ENCODE peak calls at places on chromosomes 13 and 19, in six cellular contexts. One of them, this sample, is unnamed.

GRCh38 chr13:102402292-102402691 is 444 bp upstream of the FGF14 start:
- DNase-seq in Caco-2: no peak
- DNase-seq in spleen: no peak
- DNase-seq in SK-N-SH: peak; percentile 88
- DNase-seq in neural progenitor cell: peak; percentile 91
- DNase-seq in foreskin keratinocyte: peak; percentile 25
- DNase-seq in this sample: peak; percentile 31

GRCh38 chr13:29081036-29081435 is 260.9 kb downstream of the MTUS2 start:
- DNase-seq in Caco-2: no peak
- DNase-seq in spleen: no peak
- DNase-seq in SK-N-SH: no peak
- DNase-seq in neural progenitor cell: no peak
- DNase-seq in foreskin keratinocyte: no peak
- DNase-seq in this sample: no peak

GRCh38 chr13:42075517-42075916 is 27.1 kb downstream of the DGKH start:
- DNase-seq in Caco-2: no peak
- DNase-seq in spleen: no peak
- DNase-seq in SK-N-SH: no peak
- DNase-seq in neural progenitor cell: no peak
- DNase-seq in foreskin keratinocyte: no peak
- DNase-seq in this sample: no peak

GRCh38 chr19:42074513-42075363 is 1.2 kb upstream of the ZNF574 start:
- DNase-seq in Caco-2: peak; percentile 53
- DNase-seq in spleen: peak; percentile 83
- DNase-seq in SK-N-SH: peak; percentile 59
- DNase-seq in neural progenitor cell: no peak
- DNase-seq in foreskin keratinocyte: no peak
- DNase-seq in this sample: no peak

GRCh38 chr19:53101518-53101917 is 1.7 kb downstream of the ZNF160 start:
- DNase-seq in Caco-2: no peak
- DNase-seq in spleen: no peak
- DNase-seq in SK-N-SH: peak; percentile 34
- DNase-seq in neural progenitor cell: no peak
- DNase-seq in foreskin keratinocyte: no peak
- DNase-seq in this sample: no peak

GRCh38 chr19:12779162-12779993 is 4.0 kb upstream of the HOOK2 start:
- DNase-seq in Caco-2: no peak
- DNase-seq in spleen: peak; percentile 83
- DNase-seq in SK-N-SH: peak; percentile 76
- DNase-seq in neural progenitor cell: peak; percentile 45
- DNase-seq in foreskin keratinocyte: peak; percentile 25
- DNase-seq in this sample: no peak

GRCh38 chr13:113740661-113741060 is 18.4 kb upstream of the TMEM255B start:
- DNase-seq in Caco-2: no peak
- DNase-seq in spleen: peak; percentile 69
- DNase-seq in SK-N-SH: no peak
- DNase-seq in neural progenitor cell: no peak
- DNase-seq in foreskin keratinocyte: no peak
- DNase-seq in this sample: no peak

GRCh38 chr19:46488551-46488950 is 7.1 kb downstream of the PNMA8B start:
- DNase-seq in Caco-2: no peak
- DNase-seq in spleen: no peak
- DNase-seq in SK-N-SH: no peak
- DNase-seq in neural progenitor cell: no peak
- DNase-seq in foreskin keratinocyte: no peak
- DNase-seq in this sample: no peak

GRCh38 chr19:58002384-58003152 is at the start of gene ZNF606:
- DNase-seq in Caco-2: peak; percentile 90
- DNase-seq in spleen: peak; percentile 97
- DNase-seq in SK-N-SH: peak; percentile 94
- DNase-seq in neural progenitor cell: peak; percentile 96
- DNase-seq in foreskin keratinocyte: peak; percentile 82
- DNase-seq in this sample: peak; percentile 89

GRCh38 chr13:50519866-50520265 is 323.6 kb downstream of the DLEU7 start:
- DNase-seq in Caco-2: no peak
- DNase-seq in spleen: no peak
- DNase-seq in SK-N-SH: no peak
- DNase-seq in neural progenitor cell: no peak
- DNase-seq in foreskin keratinocyte: no peak
- DNase-seq in this sample: no peak

GRCh38 chr19:39590265-39590664 is 12.1 kb upstream of the LGALS13 start:
- DNase-seq in Caco-2: peak; percentile 14
- DNase-seq in spleen: no peak
- DNase-seq in SK-N-SH: no peak
- DNase-seq in neural progenitor cell: peak; percentile 66
- DNase-seq in foreskin keratinocyte: no peak
- DNase-seq in this sample: no peak

GRCh38 chr13:80345771-80346510 is 5.0 kb upstream of the SPRY2 start:
- DNase-seq in Caco-2: no peak
- DNase-seq in spleen: no peak
- DNase-seq in SK-N-SH: no peak
- DNase-seq in neural progenitor cell: no peak
- DNase-seq in foreskin keratinocyte: no peak
- DNase-seq in this sample: no peak

GRCh38 chr13:60617863-60618733 is 221.1 kb downstream of the TDRD3 start:
- DNase-seq in Caco-2: peak; percentile 39
- DNase-seq in spleen: no peak
- DNase-seq in SK-N-SH: no peak
- DNase-seq in neural progenitor cell: peak; percentile 51
- DNase-seq in foreskin keratinocyte: no peak
- DNase-seq in this sample: no peak

GRCh38 chr13:80214521-80214941 is 126.4 kb downstream of the SPRY2 start:
- DNase-seq in Caco-2: no peak
- DNase-seq in spleen: no peak
- DNase-seq in SK-N-SH: peak; percentile 52
- DNase-seq in neural progenitor cell: no peak
- DNase-seq in foreskin keratinocyte: no peak
- DNase-seq in this sample: no peak

GRCh38 chr19:38155453-38155852 is 68.6 kb downstream of the DPF1 start:
- DNase-seq in Caco-2: no peak
- DNase-seq in spleen: no peak
- DNase-seq in SK-N-SH: no peak
- DNase-seq in neural progenitor cell: peak; percentile 25
- DNase-seq in foreskin keratinocyte: no peak
- DNase-seq in this sample: no peak

GRCh38 chr13:97354808-97355207 is 79.2 kb upstream of the RAP2A start:
- DNase-seq in Caco-2: no peak
- DNase-seq in spleen: no peak
- DNase-seq in SK-N-SH: no peak
- DNase-seq in neural progenitor cell: no peak
- DNase-seq in foreskin keratinocyte: no peak
- DNase-seq in this sample: no peak

GRCh38 chr13:97356592-97356991 is 77.4 kb upstream of the RAP2A start:
- DNase-seq in Caco-2: no peak
- DNase-seq in spleen: no peak
- DNase-seq in SK-N-SH: no peak
- DNase-seq in neural progenitor cell: no peak
- DNase-seq in foreskin keratinocyte: no peak
- DNase-seq in this sample: no peak

GRCh38 chr13:97364031-97364430 is 69.9 kb upstream of the RAP2A start:
- DNase-seq in Caco-2: no peak
- DNase-seq in spleen: no peak
- DNase-seq in SK-N-SH: no peak
- DNase-seq in neural progenitor cell: no peak
- DNase-seq in foreskin keratinocyte: no peak
- DNase-seq in this sample: no peak

GRCh38 chr13:97360610-97361009 is 73.4 kb upstream of the RAP2A start:
- DNase-seq in Caco-2: no peak
- DNase-seq in spleen: no peak
- DNase-seq in SK-N-SH: no peak
- DNase-seq in neural progenitor cell: no peak
- DNase-seq in foreskin keratinocyte: no peak
- DNase-seq in this sample: no peak

GRCh38 chr13:97359181-97360057 is 74.5 kb upstream of the RAP2A start:
- DNase-seq in Caco-2: peak; percentile 80
- DNase-seq in spleen: no peak
- DNase-seq in SK-N-SH: peak; percentile 66
- DNase-seq in neural progenitor cell: peak; percentile 80
- DNase-seq in foreskin keratinocyte: peak; percentile 46
- DNase-seq in this sample: peak; percentile 64
- H3K4me1 ChIP-seq in Caco-2: peaks cover 6% of the 10 kb centered on the region
- H3K4me1 ChIP-seq in spleen: no peaks in the 10 kb centered on the region
- H3K4me1 ChIP-seq in SK-N-SH: peaks cover 4% of the 10 kb centered on the region
- H3K4me1 ChIP-seq in neural progenitor cell: no peaks in the 10 kb centered on the region
- H3K4me1 ChIP-seq in foreskin keratinocyte: no peaks in the 10 kb centered on the region
- H3K4me1 ChIP-seq in this sample: no peaks in the 10 kb centered on the region

GRCh38 chr13:75566658-75567057 is 17.1 kb downstream of the UCHL3 start:
- DNase-seq in Caco-2: no peak
- DNase-seq in spleen: no peak
- DNase-seq in SK-N-SH: peak; percentile 15
- DNase-seq in neural progenitor cell: no peak
- DNase-seq in foreskin keratinocyte: peak; percentile 24
- DNase-seq in this sample: no peak
- TF ChIP-seq CTCF in Caco-2: peak; percentile 30
- TF ChIP-seq CTCF in spleen: no peak
- TF ChIP-seq CTCF in SK-N-SH: peak; percentile 73
- TF ChIP-seq CTCF in neural progenitor cell: peak; percentile 41
- TF ChIP-seq CTCF in foreskin keratinocyte: peak; percentile 63
- TF ChIP-seq CTCF in this sample: peak; percentile 19

GRCh38 chr19:13846533-13847032 is 30.4 kb upstream of the NANOS3 start:
- DNase-seq in Caco-2: peak; percentile 81
- DNase-seq in spleen: peak; percentile 97
- DNase-seq in SK-N-SH: peak; percentile 89
- DNase-seq in neural progenitor cell: peak; percentile 64
- DNase-seq in foreskin keratinocyte: peak; percentile 86
- DNase-seq in this sample: peak; percentile 71
- H3K4me1 ChIP-seq in Caco-2: peaks cover 56% of the 10 kb centered on the region
- H3K4me1 ChIP-seq in spleen: peaks cover 43% of the 10 kb centered on the region
- H3K4me1 ChIP-seq in SK-N-SH: peaks cover 43% of the 10 kb centered on the region
- H3K4me1 ChIP-seq in neural progenitor cell: peaks cover 23% of the 10 kb centered on the region
- H3K4me1 ChIP-seq in foreskin keratinocyte: peaks cover 20% of the 10 kb centered on the region
- H3K4me1 ChIP-seq in this sample: peaks cover 71% of the 10 kb centered on the region

GRCh38 chr13:63954683-63955082 is 2539.0 kb upstream of the PCDH20 start:
- DNase-seq in Caco-2: no peak
- DNase-seq in spleen: no peak
- DNase-seq in SK-N-SH: no peak
- DNase-seq in neural progenitor cell: peak; percentile 19
- DNase-seq in foreskin keratinocyte: no peak
- DNase-seq in this sample: no peak
- TF ChIP-seq CTCF in Caco-2: no peak
- TF ChIP-seq CTCF in spleen: no peak
- TF ChIP-seq CTCF in SK-N-SH: no peak
- TF ChIP-seq CTCF in neural progenitor cell: peak; percentile 23
- TF ChIP-seq CTCF in foreskin keratinocyte: no peak
- TF ChIP-seq CTCF in this sample: no peak

GRCh38 chr13:45339867-45340266 is 1.1 kb downstream of the TPT1 start:
- DNase-seq in Caco-2: no peak
- DNase-seq in spleen: no peak
- DNase-seq in SK-N-SH: no peak
- DNase-seq in neural progenitor cell: no peak
- DNase-seq in foreskin keratinocyte: no peak
- DNase-seq in this sample: no peak

GRCh38 chr13:45339399-45339798 is 1.6 kb downstream of the TPT1 start:
- DNase-seq in Caco-2: no peak
- DNase-seq in spleen: no peak
- DNase-seq in SK-N-SH: no peak
- DNase-seq in neural progenitor cell: no peak
- DNase-seq in foreskin keratinocyte: no peak
- DNase-seq in this sample: no peak

GRCh38 chr13:45336025-45336800 is 4.8 kb downstream of the TPT1 start:
- DNase-seq in Caco-2: no peak
- DNase-seq in spleen: no peak
- DNase-seq in SK-N-SH: no peak
- DNase-seq in neural progenitor cell: no peak
- DNase-seq in foreskin keratinocyte: no peak
- DNase-seq in this sample: no peak

GRCh38 chr13:45337395-45337794 is 3.6 kb downstream of the TPT1 start:
- DNase-seq in Caco-2: no peak
- DNase-seq in spleen: no peak
- DNase-seq in SK-N-SH: no peak
- DNase-seq in neural progenitor cell: no peak
- DNase-seq in foreskin keratinocyte: no peak
- DNase-seq in this sample: no peak

GRCh38 chr13:45337803-45338202 is 3.2 kb downstream of the TPT1 start:
- DNase-seq in Caco-2: no peak
- DNase-seq in spleen: no peak
- DNase-seq in SK-N-SH: no peak
- DNase-seq in neural progenitor cell: no peak
- DNase-seq in foreskin keratinocyte: no peak
- DNase-seq in this sample: no peak
- H3K4me1 ChIP-seq in Caco-2: peaks cover 64% of the 10 kb centered on the region
- H3K4me1 ChIP-seq in spleen: peaks cover 63% of the 10 kb centered on the region
- H3K4me1 ChIP-seq in SK-N-SH: peaks cover 45% of the 10 kb centered on the region
- H3K4me1 ChIP-seq in neural progenitor cell: peaks cover 19% of the 10 kb centered on the region
- H3K4me1 ChIP-seq in foreskin keratinocyte: peaks cover 57% of the 10 kb centered on the region
- H3K4me1 ChIP-seq in this sample: peaks cover 50% of the 10 kb centered on the region

DNA sequence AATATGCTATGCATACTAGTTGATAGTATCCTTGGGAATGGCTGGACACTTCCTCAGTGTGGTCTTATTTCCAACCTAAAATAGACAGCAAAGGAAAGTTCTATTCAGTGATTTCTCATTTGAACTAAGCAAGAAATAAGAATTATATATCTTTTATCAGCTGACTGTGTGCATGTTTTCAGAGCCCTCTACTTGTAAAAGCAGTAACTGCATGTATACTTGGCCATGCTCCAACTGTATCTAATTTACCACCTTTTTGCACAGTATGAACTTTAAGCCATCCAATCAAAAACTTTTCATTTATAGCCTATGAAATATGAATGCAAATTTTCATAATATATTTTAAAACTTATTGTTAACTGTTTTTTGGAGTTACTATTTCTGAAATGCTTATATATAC is 136.4 kb upstream of the PCDH9 start:
- DNase-seq in Caco-2: no peak
- DNase-seq in spleen: no peak
- DNase-seq in SK-N-SH: no peak
- DNase-seq in neural progenitor cell: no peak
- DNase-seq in foreskin keratinocyte: no peak
- DNase-seq in this sample: no peak
- TF ChIP-seq CTCF in Caco-2: peak; percentile 26
- TF ChIP-seq CTCF in spleen: no peak
- TF ChIP-seq CTCF in SK-N-SH: peak; percentile 45
- TF ChIP-seq CTCF in neural progenitor cell: no peak
- TF ChIP-seq CTCF in foreskin keratinocyte: no peak
- TF ChIP-seq CTCF in this sample: no peak